ENCODE peak calls at places on chromosomes 2 and 18, in ten cellular contexts. U, D, R, H, M, K, L, S, C and E are unnamed samples.
A peak's percentile ranks its signal among the peaks of the same experiment; 100 is the strongest.

GRCh38 chr2:206619011-206619410 is 23.3 kb upstream of the FAM237A start:
- DNase-seq in U (no peak), D (no peak), R (no peak), H (no peak), M (no peak), K (no peak), L (no peak), S (no peak), C (no peak), E (no peak)

GRCh38 chr18:59697236-59697932 is at the start of gene CCBE1:
- DNase-seq in U (peak; percentile 2), D (peak; percentile 79), R (peak; percentile 88), H (peak; percentile 81), M (peak; percentile 80), K (peak; percentile 87), L (no peak), S (peak; percentile 55), C (peak; percentile 41), E (peak; percentile 74)

GRCh38 chr2:169765523-169765922 is 31.9 kb downstream of the KLHL23 start:
- DNase-seq in U (no peak), D (no peak), R (no peak), H (peak; percentile 27), M (no peak), K (peak; percentile 51), L (no peak), S (no peak), C (no peak), E (no peak)

GRCh38 chr2:166285215-166285614 is 90.5 kb downstream of the SCN9A start:
- DNase-seq in U (no peak), D (no peak), R (no peak), H (no peak), M (no peak), K (no peak), L (no peak), S (no peak), C (no peak), E (no peak)

GRCh38 chr2:205800257-205800656 is 118.0 kb downstream of the NRP2 start:
- DNase-seq in U (no peak), D (no peak), R (no peak), H (peak; percentile 47), M (no peak), K (no peak), L (no peak), S (peak; percentile 51), C (no peak), E (no peak)

GRCh38 chr2:669323-669722 is 7.9 kb downstream of the TMEM18 start:
- DNase-seq in U (no peak), D (no peak), R (no peak), H (peak; percentile 76), M (no peak), K (no peak), L (no peak), S (peak; percentile 26), C (no peak), E (no peak)

GRCh38 chr2:240713928-240714746 is 22.5 kb downstream of the AQP12A start:
- DNase-seq in U (no peak), D (no peak), R (peak; percentile 52), H (no peak), M (peak; percentile 44), K (no peak), L (no peak), S (no peak), C (no peak), E (no peak)

GRCh38 chr2:173415663-173416469 is 61.2 kb downstream of the CDCA7 start:
- DNase-seq in U (no peak), D (no peak), R (no peak), H (no peak), M (no peak), K (no peak), L (no peak), S (no peak), C (no peak), E (no peak)

GRCh38 chr2:109199790-109200189 is 70.8 kb downstream of the SH3RF3 start:
- DNase-seq in U (no peak), D (no peak), R (no peak), H (no peak), M (no peak), K (no peak), L (no peak), S (no peak), C (no peak), E (no peak)

GRCh38 chr18:53070706-53071105 is 730.7 kb downstream of the DCC start:
- DNase-seq in U (no peak), D (no peak), R (no peak), H (no peak), M (no peak), K (no peak), L (no peak), S (no peak), C (no peak), E (no peak)

GRCh38 chr2:126634273-126634861 is 21.6 kb upstream of the GYPC start:
- DNase-seq in U (peak; percentile 15), D (peak; percentile 42), R (peak; percentile 54), H (no peak), M (no peak), K (no peak), L (no peak), S (peak; percentile 47), C (no peak), E (peak; percentile 29)

GRCh38 chr2:120809576-120810440 is 74.1 kb downstream of the GLI2 start:
- DNase-seq in U (no peak), D (no peak), R (peak; percentile 23), H (no peak), M (no peak), K (no peak), L (no peak), S (no peak), C (no peak), E (no peak)

GRCh38 chr2:189685540-189686229 is 11.2 kb downstream of the ANKAR start:
- DNase-seq in U (no peak), D (no peak), R (peak; percentile 68), H (peak; percentile 70), M (no peak), K (peak; percentile 78), L (peak; percentile 53), S (peak; percentile 34), C (no peak), E (no peak)

GRCh38 chr18:3380384-3380961 is 69.5 kb upstream of the TGIF1 start:
- DNase-seq in U (peak; percentile 18), D (no peak), R (no peak), H (peak; percentile 85), M (peak; percentile 54), K (no peak), L (peak; percentile 36), S (peak; percentile 3), C (no peak), E (no peak)

GRCh38 chr2:148814143-148814852 is 60.7 kb upstream of the KIF5C start:
- DNase-seq in U (no peak), D (no peak), R (no peak), H (peak; percentile 56), M (no peak), K (peak; percentile 70), L (no peak), S (no peak), C (no peak), E (no peak)

GRCh38 chr2:207041279-207041678 is 102.0 kb downstream of the CPO start:
- DNase-seq in U (no peak), D (peak; percentile 55), R (no peak), H (peak; percentile 6), M (no peak), K (no peak), L (no peak), S (no peak), C (no peak), E (no peak)

GRCh38 chr2:238883315-238884004 is 35.6 kb downstream of the TWIST2 start:
- DNase-seq in U (no peak), D (no peak), R (no peak), H (no peak), M (no peak), K (no peak), L (no peak), S (no peak), C (no peak), E (no peak)